ENCODE peak calls at places on chromosomes 2 and 18, in eight cellular contexts. I is heart left ventricle; V is adrenal gland; G is CD8-positive, alpha-beta T cell; W is kidney; L is WTC11; C is Calu3; U is uterus. Z is an unnamed sample.

GRCh38 chr2:26633351-26633945 is 7.7 kb downstream of the CIB4 start:
- DNase-seq in I (no peak), V (no peak), G (no peak), W (peak), L (no peak), C (no peak), U (no peak), Z (no peak)

GRCh38 chr2:12928706-12929291 is 212.1 kb downstream of the TRIB2 start:
- DNase-seq in I (no peak), V (no peak), G (no peak), W (no peak), L (no peak), C (no peak), U (no peak), Z (no peak)

GRCh38 chr2:239153806-239154591 is 246.8 kb downstream of the HDAC4 start:
- DNase-seq in I (no peak), V (peak), G (no peak), W (peak), L (no peak), C (no peak), U (peak), Z (no peak)

GRCh38 chr2:229463941-229464340 is 192.9 kb upstream of the PID1 start:
- DNase-seq in I (no peak), V (no peak), G (no peak), W (no peak), L (no peak), C (no peak), U (no peak), Z (no peak)

GRCh38 chr2:179049203-179049545 is 763 bp downstream of the CCDC141 start:
- DNase-seq in I (no peak), V (no peak), G (no peak), W (no peak), L (no peak), C (no peak), U (no peak), Z (no peak)

GRCh38 chr2:188909036-188909435 is 65.1 kb upstream of the COL3A1 start:
- DNase-seq in I (no peak), V (no peak), G (no peak), W (no peak), L (no peak), C (no peak), U (no peak), Z (no peak)

GRCh38 chr2:161414385-161415040 is 1.6 kb upstream of the TBR1 start:
- DNase-seq in I (no peak), V (peak), G (no peak), W (peak), L (peak), C (peak), U (no peak), Z (peak)

GRCh38 chr18:54162431-54162830 is 62.0 kb downstream of the MBD2 start:
- DNase-seq in I (no peak), V (no peak), G (no peak), W (no peak), L (no peak), C (no peak), U (no peak), Z (no peak)

GRCh38 chr2:54366487-54367280 is 89.4 kb upstream of the SPTBN1 start:
- DNase-seq in I (no peak), V (no peak), G (no peak), W (no peak), L (no peak), C (no peak), U (no peak), Z (no peak)

GRCh38 chr18:59902180-59902992 is 2.6 kb downstream of the PMAIP1 start:
- DNase-seq in I (no peak), V (no peak), G (no peak), W (no peak), L (no peak), C (no peak), U (no peak), Z (no peak)

GRCh38 chr2:27885246-27885645 is 4.9 kb downstream of the RBKS start:
- DNase-seq in I (no peak), V (no peak), G (no peak), W (no peak), L (no peak), C (no peak), U (no peak), Z (no peak)

GRCh38 chr2:38115216-38116012 is 39.5 kb upstream of the CYP1B1 start:
- DNase-seq in I (peak), V (peak), G (peak), W (peak), L (peak), C (peak), U (peak), Z (peak)
- TF ChIP-seq CTCF in I (peak), V (peak), G (peak), W (peak), L (peak), C (peak), U (peak), Z (peak)

DNA sequence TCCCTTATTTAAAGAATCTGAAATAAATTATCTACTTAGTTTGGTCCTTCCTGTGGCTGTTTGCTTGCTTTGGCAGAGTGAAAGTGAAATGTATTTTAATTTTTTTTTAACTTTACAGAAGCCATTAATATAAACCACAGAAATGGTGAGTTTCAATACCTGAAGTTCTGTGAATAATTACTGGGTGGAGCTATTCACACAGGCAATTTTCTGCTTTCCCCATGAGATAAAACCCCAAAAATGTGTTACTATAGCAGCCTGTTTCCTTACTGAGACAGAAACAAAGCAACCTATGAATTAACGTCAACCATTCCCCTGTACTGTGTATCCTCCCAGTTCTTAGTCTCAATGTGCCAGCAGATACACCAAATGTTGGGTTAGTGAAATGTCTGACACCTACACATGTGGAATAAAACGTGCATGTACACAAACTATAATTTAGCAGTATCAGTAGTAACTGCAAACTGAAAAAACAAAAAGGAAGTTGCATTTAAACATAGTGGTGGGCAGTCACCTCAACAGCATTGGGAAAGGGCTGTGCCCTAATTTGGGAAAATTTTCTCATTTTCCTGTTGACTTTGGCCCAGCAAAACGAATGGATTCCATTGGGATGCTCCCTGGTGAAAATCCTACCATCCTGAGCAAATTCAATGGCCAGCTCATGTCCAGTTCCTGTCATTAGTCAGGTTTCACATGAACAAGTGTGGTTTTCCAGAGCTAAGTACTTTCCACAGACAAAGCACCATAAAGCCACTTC is 73.1 kb upstream of the RMDN2 start:
- DNase-seq in I (no peak), V (no peak), G (no peak), W (no peak), L (no peak), C (no peak), U (no peak), Z (no peak)
- TF ChIP-seq CTCF in I (no peak), V (no peak), G (no peak), W (no peak), L (no peak), C (no peak), U (no peak), Z (no peak)

GRCh38 chr18:79789091-79789891 is 8.4 kb upstream of the KCNG2 start:
- DNase-seq in I (no peak), V (no peak), G (no peak), W (peak), L (no peak), C (no peak), U (no peak), Z (no peak)
- TF ChIP-seq CTCF in I (no peak), V (no peak), G (no peak), W (no peak), L (no peak), C (no peak), U (no peak), Z (no peak)

DNA sequence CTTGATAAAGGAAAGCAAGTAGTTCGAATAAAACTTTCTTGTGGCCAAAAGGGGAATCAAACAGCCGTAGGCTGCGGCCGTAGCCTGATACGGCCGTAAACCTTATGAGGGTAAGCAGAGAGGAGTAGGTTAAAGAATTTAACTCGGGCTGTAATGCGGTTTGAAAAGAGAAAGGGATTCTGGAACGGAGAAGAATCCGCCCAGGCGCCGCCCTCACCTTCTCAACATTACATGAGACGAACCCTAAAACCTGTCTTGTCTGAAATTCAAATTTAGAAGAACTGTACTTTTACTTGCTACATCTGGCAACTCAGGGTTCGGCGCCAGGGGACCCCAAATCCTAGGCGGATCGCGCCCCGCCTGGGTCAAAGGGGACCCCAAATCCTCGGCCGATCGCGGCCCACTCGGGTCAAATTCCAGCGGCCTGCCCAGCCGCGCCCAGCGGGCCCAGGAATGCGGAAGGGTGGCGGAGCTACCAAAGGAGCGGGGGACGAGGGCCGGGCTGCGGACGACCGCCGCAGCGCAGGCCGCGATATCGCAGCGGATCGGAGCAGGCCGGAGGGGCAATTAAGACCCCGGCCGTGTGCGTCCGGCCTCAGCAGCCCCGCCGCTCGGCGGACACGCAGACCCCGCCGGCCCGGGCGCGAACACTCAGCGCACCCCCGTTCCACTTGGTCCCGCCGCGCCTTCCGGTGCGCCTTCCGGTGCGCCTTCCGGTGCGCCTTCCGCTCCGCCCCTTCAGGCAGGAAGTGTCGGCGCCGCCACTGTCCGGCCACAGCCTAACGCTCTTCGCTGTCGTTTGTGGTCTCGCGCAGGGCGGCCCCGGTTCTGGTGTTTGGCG is at the start of gene MYL12B:
- DNase-seq in I (peak), V (peak), G (peak), W (peak), L (peak), C (peak), U (peak), Z (peak)
- TF ChIP-seq CTCF in I (no peak), V (no peak), G (no peak), W (no peak), L (no peak), C (no peak), U (peak), Z (no peak)

DNA sequence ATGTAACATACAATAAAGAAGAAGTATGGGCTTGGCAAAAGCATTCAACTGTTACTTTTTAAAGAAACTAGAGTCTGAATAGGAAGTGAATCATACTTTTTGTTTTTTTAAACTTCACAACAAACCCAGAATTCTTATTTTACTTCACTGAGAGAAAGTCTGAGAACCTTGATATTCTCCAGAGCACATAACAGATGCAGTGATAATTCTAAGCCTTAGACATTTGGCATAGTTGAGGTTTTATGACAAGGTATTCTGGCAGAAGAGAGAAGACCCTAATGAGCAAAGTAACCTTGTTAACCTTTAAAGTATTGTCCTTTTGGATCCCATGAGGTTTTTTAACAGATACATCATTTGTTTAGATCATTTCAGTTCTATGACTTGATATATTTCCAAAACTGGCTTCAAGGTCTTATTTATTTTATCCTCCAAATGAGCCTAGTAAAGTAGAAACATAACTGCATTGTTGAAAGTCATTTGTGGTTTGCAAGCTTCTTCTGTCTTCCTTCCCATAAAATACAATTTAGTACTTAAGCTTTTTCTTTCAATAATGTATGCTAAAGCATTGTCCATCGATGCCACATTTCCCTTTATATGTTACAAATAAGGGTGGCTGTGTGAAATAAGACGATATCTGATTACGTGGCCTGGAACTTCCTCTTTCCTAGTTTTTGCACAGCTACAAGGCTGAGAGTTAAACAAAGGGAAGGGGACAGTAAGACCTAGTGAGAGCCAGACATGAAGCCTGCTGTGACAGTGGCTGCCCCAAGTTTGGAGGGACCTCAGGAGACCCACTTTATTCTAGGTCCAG is 86.1 kb upstream of the ITPRID2 start:
- DNase-seq in I (no peak), V (no peak), G (no peak), W (no peak), L (no peak), C (no peak), U (no peak), Z (no peak)
- TF ChIP-seq CTCF in I (no peak), V (no peak), G (no peak), W (no peak), L (no peak), C (no peak), U (no peak), Z (no peak)